ENCODE peak calls at places on chromosomes 7 and 10, in four cellular contexts. E is mesendoderm, L is IMR-90, J is H9. X is an unnamed sample.

GRCh38 chr7:40711706-40712105 is 576.9 kb downstream of the SUGCT start:
- DNase-seq in J (no peak), L (no peak), E (no peak), X (no peak)

GRCh38 chr7:34260282-34260681 is 354.9 kb downstream of the BMPER start:
- DNase-seq in L (peak), E (peak), J (no peak), X (no peak)

GRCh38 chr7:51151452-51151851 is 165.2 kb downstream of the COBL start:
- DNase-seq in L (no peak), J (no peak), E (no peak), X (no peak)

GRCh38 chr10:33813415-33813814 is 478.9 kb upstream of the NRP1 start:
- DNase-seq in L (no peak), E (no peak), J (no peak), X (no peak)

GRCh38 chr7:51186531-51186930 is 130.1 kb downstream of the COBL start:
- DNase-seq in J (no peak), E (peak), L (peak), X (no peak)

GRCh38 chr10:124164252-124164651 is 70.9 kb upstream of the CHST15 start:
- DNase-seq in E (no peak), L (no peak), J (no peak), X (no peak)

GRCh38 chr10:78924319-78925003 is 144.3 kb upstream of the ZMIZ1 start:
- DNase-seq in L (no peak), J (no peak), E (peak), X (no peak)

GRCh38 chr7:21869785-21870402 is 75.8 kb downstream of the CDCA7L start:
- DNase-seq in J (peak), L (peak), E (peak), X (no peak)

GRCh38 chr10:110850990-110851389 is 20.7 kb upstream of the PDCD4 start:
- DNase-seq in L (no peak), E (no peak), J (no peak), X (no peak)

GRCh38 chr10:4315529-4315928 is 510.5 kb upstream of the AKR1E2 start:
- DNase-seq in L (peak), E (no peak), J (no peak), X (no peak)

GRCh38 chr10:48547061-48547895 is 57.6 kb downstream of the ARHGAP22 start:
- DNase-seq in J (no peak), E (no peak), L (no peak), X (no peak)

GRCh38 chr10:68725016-68725415 is 4.0 kb downstream of the CCAR1 start:
- DNase-seq in E (no peak), J (peak), L (no peak), X (no peak)
- H2BK15ac ChIP-seq in E (no peak), J (no peak), L (no peak), X (no peak)

GRCh38 chr7:41956276-41956675 is 253.4 kb upstream of the INHBA start:
- DNase-seq in E (no peak), J (no peak), L (no peak), X (no peak)
- H2BK15ac ChIP-seq in E (no peak), J (no peak), L (peak), X (no peak)

GRCh38 chr10:72270607-72271281 is 3.0 kb upstream of the DDIT4 start:
- DNase-seq in E (no peak), L (no peak), J (no peak), X (no peak)
- H2BK15ac ChIP-seq in E (peak), L (peak), J (no peak), X (no peak)

GRCh38 chr7:107165341-107165740 is 3.5 kb upstream of the HBP1 start:
- DNase-seq in J (no peak), E (peak), L (no peak), X (no peak)
- H2BK15ac ChIP-seq in J (no peak), E (no peak), L (peak), X (no peak)

DNA sequence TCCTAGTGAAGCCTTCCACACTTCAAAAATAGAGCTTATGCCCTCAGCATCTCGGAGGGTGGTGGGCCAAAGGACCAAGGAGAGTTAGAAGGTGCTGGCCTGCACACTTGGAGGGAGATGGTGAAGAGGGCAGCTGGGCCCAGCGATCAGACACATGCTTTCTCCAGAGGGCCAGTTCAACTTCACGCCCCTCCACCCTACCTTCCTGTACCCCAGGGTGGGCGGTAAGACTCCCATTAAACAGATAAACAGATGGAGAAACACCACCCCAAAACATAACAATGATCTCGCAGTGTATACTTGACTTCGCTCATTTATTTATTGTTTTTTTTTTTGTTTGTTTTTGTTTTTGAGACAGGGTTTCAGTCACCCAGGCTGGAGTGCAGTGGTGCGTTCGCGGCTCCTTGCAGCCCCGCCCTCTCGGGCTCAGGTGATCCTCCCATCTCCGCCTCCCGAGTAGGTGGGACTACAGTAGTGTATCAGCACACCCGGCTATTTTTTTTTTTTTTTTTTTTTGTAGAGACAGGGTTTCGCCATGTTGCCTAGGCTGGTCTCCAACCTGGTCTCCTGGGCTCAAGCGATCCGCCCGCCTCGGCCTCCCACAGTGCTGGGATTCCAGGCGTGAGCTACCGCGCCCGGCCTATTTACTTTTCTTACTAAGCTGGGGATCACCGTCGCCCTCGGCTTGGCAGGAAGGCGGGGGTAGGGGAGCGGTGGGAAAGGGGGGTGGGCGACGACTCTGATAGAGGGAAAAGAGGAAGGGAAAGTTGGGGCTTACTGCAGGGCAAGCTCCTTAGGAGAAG is 1.8 kb downstream of the C10orf95 start:
- DNase-seq in J (peak), L (no peak), E (peak), X (peak)
- H2BK15ac ChIP-seq in J (no peak), L (peak), E (no peak), X (peak)

DNA sequence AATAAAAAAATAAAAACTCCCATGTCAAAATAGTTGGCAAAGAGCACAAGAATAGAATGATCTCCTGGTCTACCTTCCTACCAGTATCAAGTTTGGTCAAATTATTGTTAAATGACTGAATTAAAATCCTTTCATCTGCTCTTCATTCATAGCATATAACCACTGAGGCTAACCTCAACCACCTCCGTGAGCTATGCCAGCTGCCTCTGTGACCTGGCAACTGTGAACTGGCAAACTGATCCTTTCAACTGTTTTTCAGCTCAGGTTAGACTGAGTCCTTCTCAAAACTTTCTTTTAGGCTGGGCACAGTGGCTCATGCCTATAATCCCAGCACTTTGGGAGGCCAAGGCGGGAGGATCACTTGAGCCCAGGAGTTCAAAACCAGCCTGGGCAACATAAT is 36.1 kb downstream of the NUDCD3 start:
- DNase-seq in L (no peak), J (no peak), E (no peak), X (no peak)
- H2BK15ac ChIP-seq in L (no peak), J (no peak), E (no peak), X (no peak)

X was measured in H1.